ENCODE peak calls at places on chromosomes 6 and 20, in six cellular contexts. N is germinal center, K is retina, J is breast epithelium, Z is aorta, A is stomach. H is an unnamed sample.

GRCh38 chr6:81480139-81480538 is 272.3 kb downstream of the TENT5A start:
- DNase-seq in A (no peak), Z (no peak), N (no peak), K (no peak), J (no peak), H (no peak)

GRCh38 chr6:14925627-14926026 is 320.2 kb upstream of the JARID2 start:
- DNase-seq in A (no peak), N (no peak), K (no peak), J (no peak), Z (no peak), H (no peak)

GRCh38 chr20:62155428-62156253 is 12.1 kb downstream of the SS18L1 start:
- DNase-seq in N (no peak), K (peak), A (no peak), J (no peak), Z (no peak), H (no peak)

GRCh38 chr6:39416728-39417127 is 94.2 kb upstream of the KCNK16 start:
- DNase-seq in K (no peak), A (no peak), N (no peak), Z (no peak), J (no peak), H (no peak)

GRCh38 chr20:48076247-48076646 is 291.0 kb upstream of the SULF2 start:
- DNase-seq in K (no peak), J (no peak), A (no peak), N (no peak), Z (no peak), H (no peak)

GRCh38 chr20:35562541-35563110 is 20.7 kb downstream of the ERGIC3 start:
- DNase-seq in K (no peak), Z (peak), A (no peak), N (no peak), J (no peak), H (no peak)

GRCh38 chr20:51022803-51023616 is at the start of gene KCNG1:
- DNase-seq in J (peak), N (peak), K (peak), A (peak), Z (peak), H (no peak)

GRCh38 chr6:56927538-56928453 is 27.1 kb upstream of the BEND6 start:
- DNase-seq in A (no peak), N (no peak), K (no peak), J (no peak), Z (no peak), H (no peak)

GRCh38 chr6:22078802-22079545 is 217.9 kb downstream of the PRL start:
- DNase-seq in Z (no peak), J (no peak), K (no peak), A (no peak), N (no peak), H (no peak)

GRCh38 chr20:50438986-50439407 is 71.2 kb upstream of the PTPN1 start:
- DNase-seq in N (no peak), K (no peak), A (no peak), Z (peak), J (no peak), H (peak)

GRCh38 chr6:26329763-26330511 is 35.1 kb upstream of the BTN3A2 start:
- DNase-seq in Z (no peak), A (no peak), J (no peak), K (peak), N (no peak), H (no peak)

GRCh38 chr6:168546173-168546572 is 105.2 kb downstream of the SMOC2 start:
- DNase-seq in J (no peak), N (no peak), K (no peak), Z (no peak), A (no peak), H (peak)

GRCh38 chr20:16419138-16419715 is 154.0 kb downstream of the KIF16B start:
- DNase-seq in K (no peak), N (no peak), Z (no peak), J (no peak), A (no peak), H (no peak)

GRCh38 chr6:117933471-117933870 is 26.4 kb downstream of the SLC35F1 start:
- DNase-seq in Z (no peak), J (no peak), K (no peak), A (no peak), N (no peak), H (no peak)

GRCh38 chr6:53042112-53042511 is 23.1 kb upstream of the FBXO9 start:
- DNase-seq in A (no peak), J (no peak), Z (no peak), N (no peak), K (no peak), H (no peak)

GRCh38 chr6:1662532-1662931 is 52.8 kb downstream of the FOXC1 start:
- DNase-seq in N (no peak), K (no peak), J (no peak), Z (no peak), A (no peak), H (no peak)

GRCh38 chr20:43448748-43449535 is 8.8 kb upstream of the SRSF6 start:
- DNase-seq in Z (no peak), K (peak), J (no peak), A (peak), N (peak), H (no peak)

GRCh38 chr20:45345104-45345936 is 2.9 kb downstream of the SDC4 start:
- DNase-seq in A (peak), J (peak), K (no peak), N (no peak), Z (no peak), H (no peak)

GRCh38 chr6:166437661-166438060 is 54.9 kb upstream of the MPC1 start:
- DNase-seq in K (no peak), Z (no peak), N (no peak), J (no peak), A (peak), H (no peak)

GRCh38 chr6:35082046-35082732 is 59.0 kb downstream of the TCP11 start:
- DNase-seq in J (no peak), K (no peak), A (no peak), Z (no peak), N (no peak), H (no peak)

GRCh38 chr6:21935561-21936028 is 342.0 kb downstream of the SOX4 start:
- DNase-seq in A (peak), K (no peak), J (no peak), Z (no peak), N (peak), H (no peak)

GRCh38 chr6:87938287-87938686 is 109.4 kb upstream of the SPACA1 start:
- DNase-seq in K (no peak), N (no peak), J (no peak), Z (no peak), A (no peak), H (no peak)

GRCh38 chr6:126767741-126768140 is 350.7 kb upstream of the RSPO3 start:
- DNase-seq in J (no peak), N (no peak), K (no peak), Z (no peak), A (no peak), H (no peak)

GRCh38 chr20:61538481-61539265 is 286.6 kb downstream of the CDH4 start:
- DNase-seq in J (no peak), A (no peak), N (no peak), Z (peak), K (no peak), H (no peak)

GRCh38 chr6:157460182-157460999 is 79.4 kb downstream of the ZDHHC14 start:
- DNase-seq in J (no peak), K (no peak), A (no peak), N (no peak), Z (no peak), H (no peak)

GRCh38 chr20:9200620-9201019 is 131.7 kb downstream of the PLCB4 start:
- DNase-seq in J (no peak), K (no peak), Z (no peak), N (no peak), A (no peak), H (no peak)

GRCh38 chr6:13466304-13467215 is 20.8 kb downstream of the GFOD1 start:
- DNase-seq in J (no peak), A (no peak), N (no peak), K (no peak), Z (no peak), H (no peak)

GRCh38 chr20:34781250-34781649 is 44.2 kb downstream of the NCOA6 start:
- DNase-seq in N (no peak), J (no peak), K (no peak), Z (no peak), A (no peak), H (no peak)

GRCh38 chr6:170480045-170480714 is 72.9 kb downstream of the PSMB1 start:
- DNase-seq in Z (no peak), N (no peak), K (no peak), A (peak), J (no peak), H (no peak)

GRCh38 chr6:165049362-165049761 is 260.0 kb downstream of the C6orf118 start:
- DNase-seq in J (no peak), N (no peak), K (no peak), Z (no peak), A (no peak), H (no peak)

GRCh38 chr6:113763883-113764282 is 93.3 kb upstream of the MARCKS start:
- DNase-seq in N (no peak), A (no peak), Z (no peak), K (no peak), J (no peak), H (no peak)

GRCh38 chr6:40906759-40907158 is 132.3 kb downstream of the UNC5CL start:
- DNase-seq in Z (no peak), K (no peak), A (no peak), N (no peak), J (no peak), H (no peak)

GRCh38 chr6:35955071-35955470 is 34.2 kb upstream of the SRPK1 start:
- DNase-seq in K (no peak), A (no peak), J (no peak), Z (no peak), N (no peak), H (no peak)

GRCh38 chr6:36677059-36677749 is 1.3 kb upstream of the CDKN1A start:
- DNase-seq in A (no peak), N (no peak), K (no peak), J (no peak), Z (no peak), H (no peak)

GRCh38 chr20:52104546-52105044 is 87.0 kb downstream of the ZFP64 start:
- DNase-seq in A (no peak), Z (no peak), J (no peak), N (no peak), K (peak), H (no peak)

GRCh38 chr20:7622399-7622961 is 317.8 kb downstream of the HAO1 start:
- DNase-seq in A (no peak), Z (peak), J (no peak), N (no peak), K (no peak), H (no peak)

GRCh38 chr20:16661738-16662137 is 68.1 kb upstream of the SNRPB2 start:
- DNase-seq in Z (no peak), J (no peak), K (no peak), N (no peak), A (no peak), H (no peak)

GRCh38 chr20:59094576-59094975 is 52.0 kb upstream of the PRELID3B start:
- DNase-seq in K (no peak), N (no peak), Z (no peak), J (no peak), A (no peak), H (no peak)

H was measured in omental fat pad.